ENCODE peak calls at places on chromosome 22, in eight cellular contexts. One of them, this sample, is unnamed.

GRCh38 chr22:29503811-29504372 is 23.9 kb downstream of the NEFH start:
- DNase-seq in heart right ventricle: no peak
- DNase-seq in IMR-90: peak; percentile 79
- DNase-seq in cardiac fibroblast: peak; percentile 77
- DNase-seq in astrocyte of the cerebellum: peak; percentile 19
- DNase-seq in fibroblast of pulmonary artery: peak; percentile 83
- DNase-seq in GM12865: no peak
- DNase-seq in chondrocyte: no peak
- DNase-seq in this sample: peak; percentile 86

GRCh38 chr22:28986366-28986765 is 75.3 kb downstream of the C22orf31 start:
- DNase-seq in GM12865: no peak
- DNase-seq in heart right ventricle: no peak
- DNase-seq in cardiac fibroblast: no peak
- DNase-seq in IMR-90: no peak
- DNase-seq in fibroblast of pulmonary artery: peak; percentile 38
- DNase-seq in astrocyte of the cerebellum: no peak
- DNase-seq in chondrocyte: no peak
- DNase-seq in this sample: peak; percentile 82

GRCh38 chr22:17982572-17983141 is 41.7 kb downstream of the MICAL3 start:
- DNase-seq in IMR-90: no peak
- DNase-seq in astrocyte of the cerebellum: no peak
- DNase-seq in GM12865: no peak
- DNase-seq in cardiac fibroblast: no peak
- DNase-seq in heart right ventricle: no peak
- DNase-seq in fibroblast of pulmonary artery: no peak
- DNase-seq in chondrocyte: no peak
- DNase-seq in this sample: no peak

GRCh38 chr22:45680932-45681700 is 9.5 kb downstream of the ATXN10 start:
- DNase-seq in chondrocyte: no peak
- DNase-seq in astrocyte of the cerebellum: no peak
- DNase-seq in cardiac fibroblast: peak; percentile 59
- DNase-seq in IMR-90: peak; percentile 90
- DNase-seq in heart right ventricle: no peak
- DNase-seq in fibroblast of pulmonary artery: peak; percentile 40
- DNase-seq in GM12865: no peak
- DNase-seq in this sample: peak; percentile 73

GRCh38 chr22:50677493-50678217 is 5.0 kb downstream of the SHANK3 start:
- DNase-seq in chondrocyte: peak; percentile 74
- DNase-seq in cardiac fibroblast: no peak
- DNase-seq in heart right ventricle: no peak
- DNase-seq in fibroblast of pulmonary artery: no peak
- DNase-seq in astrocyte of the cerebellum: no peak
- DNase-seq in GM12865: no peak
- DNase-seq in IMR-90: no peak
- DNase-seq in this sample: no peak

GRCh38 chr22:25774575-25775026 is 32.6 kb downstream of the MYO18B start:
- DNase-seq in chondrocyte: no peak
- DNase-seq in heart right ventricle: no peak
- DNase-seq in astrocyte of the cerebellum: no peak
- DNase-seq in GM12865: peak; percentile 28
- DNase-seq in IMR-90: no peak
- DNase-seq in fibroblast of pulmonary artery: no peak
- DNase-seq in cardiac fibroblast: no peak
- DNase-seq in this sample: no peak

GRCh38 chr22:24400726-24401596 is 26.4 kb upstream of the ADORA2A start:
- DNase-seq in cardiac fibroblast: peak; percentile 50
- DNase-seq in fibroblast of pulmonary artery: no peak
- DNase-seq in heart right ventricle: no peak
- DNase-seq in astrocyte of the cerebellum: no peak
- DNase-seq in IMR-90: peak; percentile 45
- DNase-seq in GM12865: peak; percentile 50
- DNase-seq in chondrocyte: no peak
- DNase-seq in this sample: no peak

GRCh38 chr22:27045103-27045940 is 387.9 kb downstream of the MIAT start:
- DNase-seq in fibroblast of pulmonary artery: peak; percentile 33
- DNase-seq in astrocyte of the cerebellum: no peak
- DNase-seq in IMR-90: peak; percentile 36
- DNase-seq in chondrocyte: no peak
- DNase-seq in cardiac fibroblast: peak; percentile 49
- DNase-seq in heart right ventricle: no peak
- DNase-seq in GM12865: no peak
- DNase-seq in this sample: peak; percentile 69

GRCh38 chr22:38973289-38974169 is 8.6 kb upstream of the APOBEC3B start:
- DNase-seq in astrocyte of the cerebellum: no peak
- DNase-seq in chondrocyte: peak; percentile 54
- DNase-seq in heart right ventricle: no peak
- DNase-seq in IMR-90: peak; percentile 17
- DNase-seq in cardiac fibroblast: peak; percentile 48
- DNase-seq in fibroblast of pulmonary artery: peak; percentile 19
- DNase-seq in GM12865: peak; percentile 71
- DNase-seq in this sample: no peak

DNA sequence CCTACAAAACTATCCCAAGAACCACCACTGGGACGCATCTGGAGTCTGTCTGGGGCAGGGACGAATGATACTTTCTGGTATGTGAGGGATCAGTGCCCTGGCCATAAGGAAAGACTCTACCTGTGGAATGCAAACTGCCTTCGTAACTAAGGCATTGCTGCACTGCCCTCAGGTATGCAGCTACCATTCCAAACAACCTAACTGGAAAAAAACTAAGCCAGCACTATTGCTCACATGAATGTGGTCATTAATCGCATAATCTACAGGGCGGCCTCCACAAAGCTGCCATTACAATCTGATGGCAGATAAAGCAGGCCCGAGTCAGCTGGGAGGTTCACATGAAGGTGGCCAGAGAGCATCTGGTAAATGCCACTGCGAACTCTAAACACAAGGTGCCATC is 3.9 kb downstream of the PACSIN2 start:
- DNase-seq in astrocyte of the cerebellum: no peak
- DNase-seq in heart right ventricle: no peak
- DNase-seq in GM12865: no peak
- DNase-seq in cardiac fibroblast: no peak
- DNase-seq in chondrocyte: no peak
- DNase-seq in IMR-90: no peak
- DNase-seq in fibroblast of pulmonary artery: no peak
- DNase-seq in this sample: no peak
- TF ChIP-seq CTCF in astrocyte of the cerebellum: peak; percentile 12
- TF ChIP-seq CTCF in heart right ventricle: no peak
- TF ChIP-seq CTCF in GM12865: no peak
- TF ChIP-seq CTCF in cardiac fibroblast: no peak
- TF ChIP-seq CTCF in chondrocyte: no peak
- TF ChIP-seq CTCF in IMR-90: no peak
- TF ChIP-seq CTCF in fibroblast of pulmonary artery: no peak
- TF ChIP-seq CTCF in this sample: peak; percentile 14

GRCh38 chr22:44668190-44668885 is 33.7 kb upstream of the PRR5 start:
- DNase-seq in heart right ventricle: peak; percentile 37
- DNase-seq in chondrocyte: peak; percentile 76
- DNase-seq in fibroblast of pulmonary artery: no peak
- DNase-seq in astrocyte of the cerebellum: no peak
- DNase-seq in IMR-90: no peak
- DNase-seq in cardiac fibroblast: no peak
- DNase-seq in GM12865: no peak
- DNase-seq in this sample: no peak
- TF ChIP-seq CTCF in heart right ventricle: no peak
- TF ChIP-seq CTCF in chondrocyte: peak; percentile 35
- TF ChIP-seq CTCF in fibroblast of pulmonary artery: no peak
- TF ChIP-seq CTCF in astrocyte of the cerebellum: no peak
- TF ChIP-seq CTCF in IMR-90: peak; percentile 5
- TF ChIP-seq CTCF in cardiac fibroblast: no peak
- TF ChIP-seq CTCF in GM12865: no peak
- TF ChIP-seq CTCF in this sample: no peak

DNA sequence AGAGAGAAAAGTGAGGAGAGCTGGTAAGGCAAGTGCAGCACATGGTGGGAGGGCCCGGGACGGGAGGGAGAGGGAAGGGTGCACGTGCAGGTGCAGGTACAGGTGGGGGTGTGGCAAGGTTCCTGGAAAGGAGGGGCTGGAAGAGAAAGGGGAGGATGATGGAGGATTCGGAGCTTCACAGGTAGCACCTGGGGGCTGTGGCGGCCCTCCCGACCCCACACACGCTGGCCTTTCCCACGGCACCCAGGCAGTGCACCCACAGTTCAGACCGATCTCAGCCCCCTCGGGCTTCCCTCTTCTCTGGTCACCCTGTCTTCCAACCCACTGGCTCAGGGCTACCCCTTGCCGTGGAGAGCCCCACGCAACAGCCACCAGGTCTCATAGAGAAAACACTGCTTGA is 67.4 kb upstream of the A4GALT start:
- DNase-seq in fibroblast of pulmonary artery: no peak
- DNase-seq in chondrocyte: no peak
- DNase-seq in cardiac fibroblast: no peak
- DNase-seq in heart right ventricle: no peak
- DNase-seq in astrocyte of the cerebellum: no peak
- DNase-seq in IMR-90: no peak
- DNase-seq in GM12865: no peak
- DNase-seq in this sample: no peak
- TF ChIP-seq CTCF in fibroblast of pulmonary artery: no peak
- TF ChIP-seq CTCF in chondrocyte: no peak
- TF ChIP-seq CTCF in cardiac fibroblast: no peak
- TF ChIP-seq CTCF in heart right ventricle: no peak
- TF ChIP-seq CTCF in astrocyte of the cerebellum: no peak
- TF ChIP-seq CTCF in IMR-90: no peak
- TF ChIP-seq CTCF in GM12865: no peak
- TF ChIP-seq CTCF in this sample: no peak

DNA sequence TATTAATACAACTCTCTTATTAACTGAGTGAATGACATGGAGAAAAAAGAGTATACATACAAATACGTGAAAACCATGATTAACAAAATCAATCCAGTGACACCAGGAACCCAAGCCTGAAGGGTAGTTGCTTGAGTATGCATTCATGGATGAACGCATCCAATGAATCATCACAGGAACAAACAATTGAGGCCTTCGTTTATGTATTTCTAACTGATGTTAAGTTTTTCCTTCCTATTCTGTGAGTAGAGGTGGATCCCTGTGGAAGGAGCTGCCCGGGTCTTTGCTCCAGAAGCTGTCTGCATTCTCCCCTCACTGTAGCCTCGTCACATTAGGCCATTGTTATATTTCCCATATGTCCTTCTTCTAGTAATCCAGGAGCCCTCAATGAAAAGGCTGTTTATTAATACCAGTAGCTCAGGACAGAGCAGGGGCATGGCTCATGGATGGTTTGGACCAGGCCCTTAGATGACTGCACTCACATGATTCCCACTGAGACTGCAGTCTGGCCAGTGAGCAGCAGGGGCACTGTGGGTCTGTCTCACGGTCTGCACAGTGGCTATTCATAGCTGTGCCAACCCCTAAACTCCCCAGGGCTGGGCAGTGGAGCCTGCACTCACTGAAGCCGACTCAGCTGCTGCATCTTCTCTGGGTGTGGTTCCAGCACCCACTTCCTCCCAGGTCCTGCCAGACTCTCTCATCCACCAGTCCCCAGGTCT is 128.1 kb upstream of the TOP3B start:
- DNase-seq in chondrocyte: no peak
- DNase-seq in heart right ventricle: peak; percentile 30
- DNase-seq in fibroblast of pulmonary artery: peak; percentile 70
- DNase-seq in astrocyte of the cerebellum: peak; percentile 27
- DNase-seq in IMR-90: peak; percentile 78
- DNase-seq in cardiac fibroblast: peak; percentile 79
- DNase-seq in GM12865: peak; percentile 91
- DNase-seq in this sample: peak; percentile 76
- TF ChIP-seq CTCF in chondrocyte: peak; percentile 69
- TF ChIP-seq CTCF in heart right ventricle: peak; percentile 52
- TF ChIP-seq CTCF in fibroblast of pulmonary artery: peak; percentile 69
- TF ChIP-seq CTCF in astrocyte of the cerebellum: peak; percentile 64
- TF ChIP-seq CTCF in IMR-90: peak; percentile 55
- TF ChIP-seq CTCF in cardiac fibroblast: peak; percentile 73
- TF ChIP-seq CTCF in GM12865: peak; percentile 85
- TF ChIP-seq CTCF in this sample: peak; percentile 75

DNA sequence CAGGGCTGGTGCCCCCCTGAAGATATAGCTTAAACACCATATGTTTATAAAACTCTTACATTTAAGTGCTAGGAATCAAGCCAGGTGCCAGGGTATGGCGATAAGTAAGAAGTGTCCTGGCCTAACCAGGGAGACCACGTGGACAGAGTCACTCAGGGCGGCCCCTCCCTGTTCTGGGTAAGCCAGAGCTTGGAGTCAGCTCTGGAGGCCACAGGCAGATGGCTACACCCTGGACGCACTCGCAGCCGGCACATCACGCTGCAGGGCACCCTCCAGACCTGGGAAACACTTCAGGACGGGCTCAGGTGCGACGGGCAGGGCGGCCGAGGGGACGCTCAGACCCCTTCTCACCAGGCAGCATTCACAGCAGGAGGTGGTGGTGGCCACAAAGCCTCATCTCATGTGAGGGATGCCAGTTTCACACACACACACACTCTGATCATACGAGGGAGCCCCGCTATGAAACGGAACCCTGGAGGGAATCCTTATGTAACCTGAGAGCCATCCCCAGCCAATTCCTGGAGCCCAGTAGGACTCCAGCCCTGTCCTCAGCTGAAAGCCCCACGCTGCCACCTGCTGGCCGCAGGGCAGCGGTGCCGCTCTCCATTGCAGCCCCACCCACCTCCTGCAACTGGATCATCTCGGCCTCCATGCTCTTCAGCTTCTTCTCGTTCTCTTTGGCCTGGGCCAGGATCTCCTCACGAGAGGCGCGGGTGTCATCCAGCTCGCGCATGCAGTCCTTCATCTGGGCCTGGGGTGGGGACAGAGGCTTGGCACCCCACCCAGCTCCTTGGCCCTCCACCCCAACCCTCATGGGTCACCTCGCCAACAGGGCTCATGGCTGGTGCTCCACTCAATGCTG is 33.4 kb downstream of the APOL1 start:
- DNase-seq in fibroblast of pulmonary artery: peak; percentile 81
- DNase-seq in cardiac fibroblast: peak; percentile 76
- DNase-seq in chondrocyte: peak; percentile 90
- DNase-seq in heart right ventricle: peak; percentile 79
- DNase-seq in astrocyte of the cerebellum: peak; percentile 57
- DNase-seq in GM12865: peak; percentile 74
- DNase-seq in IMR-90: peak; percentile 72
- DNase-seq in this sample: peak; percentile 92
- TF ChIP-seq CTCF in fibroblast of pulmonary artery: peak; percentile 98
- TF ChIP-seq CTCF in cardiac fibroblast: peak; percentile 94
- TF ChIP-seq CTCF in chondrocyte: peak; percentile 93
- TF ChIP-seq CTCF in heart right ventricle: peak; percentile 92
- TF ChIP-seq CTCF in astrocyte of the cerebellum: peak; percentile 98
- TF ChIP-seq CTCF in GM12865: peak; percentile 95
- TF ChIP-seq CTCF in IMR-90: peak; percentile 81
- TF ChIP-seq CTCF in this sample: peak; percentile 98

GRCh38 chr22:19477321-19478085 is 1.5 kb downstream of the UFD1 start:
- DNase-seq in chondrocyte: no peak
- DNase-seq in IMR-90: peak; percentile 16
- DNase-seq in cardiac fibroblast: peak; percentile 41
- DNase-seq in heart right ventricle: no peak
- DNase-seq in fibroblast of pulmonary artery: peak; percentile 35
- DNase-seq in astrocyte of the cerebellum: no peak
- DNase-seq in GM12865: peak; percentile 22
- DNase-seq in this sample: peak; percentile 41
- TF ChIP-seq CTCF in chondrocyte: peak; percentile 73
- TF ChIP-seq CTCF in IMR-90: peak; percentile 28
- TF ChIP-seq CTCF in cardiac fibroblast: peak; percentile 21
- TF ChIP-seq CTCF in heart right ventricle: no peak
- TF ChIP-seq CTCF in fibroblast of pulmonary artery: peak; percentile 41
- TF ChIP-seq CTCF in astrocyte of the cerebellum: peak; percentile 29
- TF ChIP-seq CTCF in GM12865: no peak
- TF ChIP-seq CTCF in this sample: peak; percentile 34